ENCODE peak calls at places on chromosome X, in five cellular contexts. One of them, this sample, is unnamed.

GRCh38 chrX:136191171-136191570 is 43.8 kb downstream of the FHL1 start:
- DNase-seq in SK-MEL-5: no peak
- DNase-seq in ovary: no peak
- DNase-seq in ACHN: no peak
- DNase-seq in fibroblast of mammary gland: no peak
- DNase-seq in this sample: no peak

GRCh38 chrX:93868289-93868985 is 194.4 kb downstream of the FAM133A start:
- DNase-seq in SK-MEL-5: no peak
- DNase-seq in ovary: no peak
- DNase-seq in ACHN: no peak
- DNase-seq in fibroblast of mammary gland: no peak
- DNase-seq in this sample: no peak

GRCh38 chrX:129495941-129496340 is 27.3 kb downstream of the SMARCA1 start:
- DNase-seq in SK-MEL-5: no peak
- DNase-seq in ovary: no peak
- DNase-seq in ACHN: no peak
- DNase-seq in fibroblast of mammary gland: peak; percentile 37
- DNase-seq in this sample: no peak

GRCh38 chrX:134571831-134572230 is 86.4 kb downstream of the PLAC1 start:
- DNase-seq in SK-MEL-5: no peak
- DNase-seq in ovary: no peak
- DNase-seq in ACHN: no peak
- DNase-seq in fibroblast of mammary gland: peak; percentile 11
- DNase-seq in this sample: no peak

GRCh38 chrX:134836497-134836968 is 154.3 kb upstream of the SMIM10 start:
- DNase-seq in SK-MEL-5: no peak
- DNase-seq in ovary: no peak
- DNase-seq in ACHN: no peak
- DNase-seq in fibroblast of mammary gland: peak; percentile 50
- DNase-seq in this sample: no peak

GRCh38 chrX:7904557-7904956 is 22.7 kb downstream of the PNPLA4 start:
- DNase-seq in SK-MEL-5: no peak
- DNase-seq in ovary: no peak
- DNase-seq in ACHN: no peak
- DNase-seq in fibroblast of mammary gland: peak; percentile 39
- DNase-seq in this sample: no peak

GRCh38 chrX:39469126-39469525 is 628.6 kb downstream of the BCOR start:
- DNase-seq in SK-MEL-5: no peak
- DNase-seq in ovary: no peak
- DNase-seq in ACHN: no peak
- DNase-seq in fibroblast of mammary gland: no peak
- DNase-seq in this sample: no peak

GRCh38 chrX:98296129-98296528 is 1412.4 kb downstream of the RPA4 start:
- DNase-seq in SK-MEL-5: no peak
- DNase-seq in ovary: no peak
- DNase-seq in ACHN: no peak
- DNase-seq in fibroblast of mammary gland: no peak
- DNase-seq in this sample: no peak

GRCh38 chrX:30489323-30489722 is 88.2 kb downstream of the TASL start:
- DNase-seq in SK-MEL-5: peak; percentile 32
- DNase-seq in ovary: no peak
- DNase-seq in ACHN: no peak
- DNase-seq in fibroblast of mammary gland: peak; percentile 31
- DNase-seq in this sample: no peak

GRCh38 chrX:123964155-123964554 is 2.6 kb downstream of the STAG2 start:
- DNase-seq in SK-MEL-5: no peak
- DNase-seq in ovary: no peak
- DNase-seq in ACHN: peak; percentile 9
- DNase-seq in fibroblast of mammary gland: peak; percentile 30
- DNase-seq in this sample: no peak

GRCh38 chrX:129549124-129549523 is 9.1 kb downstream of the OCRL start:
- DNase-seq in SK-MEL-5: no peak
- DNase-seq in ovary: no peak
- DNase-seq in ACHN: no peak
- DNase-seq in fibroblast of mammary gland: no peak
- DNase-seq in this sample: no peak

GRCh38 chrX:138794285-138794684 is 82.8 kb upstream of the FGF13 start:
- DNase-seq in SK-MEL-5: no peak
- DNase-seq in ovary: no peak
- DNase-seq in ACHN: no peak
- DNase-seq in fibroblast of mammary gland: peak; percentile 23
- DNase-seq in this sample: no peak

GRCh38 chrX:36357855-36358254 is 438.3 kb downstream of the CFAP47 start:
- DNase-seq in SK-MEL-5: no peak
- DNase-seq in ovary: no peak
- DNase-seq in ACHN: no peak
- DNase-seq in fibroblast of mammary gland: no peak
- DNase-seq in this sample: no peak

GRCh38 chrX:12974797-12975669 is at the start of gene TMSB4X:
- DNase-seq in SK-MEL-5: no peak
- DNase-seq in ovary: peak; percentile 88
- DNase-seq in ACHN: peak; percentile 75
- DNase-seq in fibroblast of mammary gland: peak; percentile 70
- DNase-seq in this sample: no peak

GRCh38 chrX:100643943-100644587 is at the start of gene SRPX2:
- DNase-seq in SK-MEL-5: peak; percentile 36
- DNase-seq in ovary: peak; percentile 51
- DNase-seq in ACHN: peak; percentile 73
- DNase-seq in fibroblast of mammary gland: peak; percentile 92
- DNase-seq in this sample: no peak

GRCh38 chrX:46635186-46635585 is 61.6 kb downstream of the CHST7 start:
- DNase-seq in SK-MEL-5: no peak
- DNase-seq in ovary: no peak
- DNase-seq in ACHN: no peak
- DNase-seq in fibroblast of mammary gland: no peak
- DNase-seq in this sample: no peak

GRCh38 chrX:19535481-19535880 is 20.2 kb upstream of the MAP3K15 start:
- DNase-seq in SK-MEL-5: peak; percentile 53
- DNase-seq in ovary: no peak
- DNase-seq in ACHN: peak; percentile 31
- DNase-seq in fibroblast of mammary gland: peak; percentile 38
- DNase-seq in this sample: no peak

GRCh38 chrX:71095555-71095970 is at the start of gene FOXO4:
- DNase-seq in SK-MEL-5: peak; percentile 87
- DNase-seq in ovary: peak; percentile 93
- DNase-seq in ACHN: peak; percentile 77
- DNase-seq in fibroblast of mammary gland: peak; percentile 78
- DNase-seq in this sample: peak; percentile 74

GRCh38 chrX:102085706-102086105 is 39.8 kb upstream of the TCEAL2 start:
- DNase-seq in SK-MEL-5: peak; percentile 31
- DNase-seq in ovary: no peak
- DNase-seq in ACHN: no peak
- DNase-seq in fibroblast of mammary gland: no peak
- DNase-seq in this sample: no peak

GRCh38 chrX:111270339-111270738 is at the start of gene CAPN6:
- DNase-seq in SK-MEL-5: no peak
- DNase-seq in ovary: peak; percentile 23
- DNase-seq in ACHN: no peak
- DNase-seq in fibroblast of mammary gland: peak; percentile 44
- DNase-seq in this sample: no peak